ENCODE peak calls at places on chromosomes 1 and 21, in five cellular contexts. L is ovary, T is IMR-90, R is body of pancreas, F is HCT116. Z is an unnamed sample.
A peak's percentile ranks its signal among the peaks of the same experiment; 100 is the strongest.

GRCh38 chr1:23930861-23931471 is 17.8 kb upstream of the CNR2 start:
- DNase-seq in L (no peak), T (peak; percentile 59), R (no peak), F (no peak), Z (peak; percentile 39)

GRCh38 chr1:205680073-205680851 is at the start of gene SLC45A3:
- DNase-seq in L (peak; percentile 65), T (no peak), R (peak; percentile 27), F (no peak), Z (peak; percentile 52)

GRCh38 chr21:45463871-45464270 is 58.9 kb downstream of the COL18A1 start:
- DNase-seq in L (no peak), T (no peak), R (no peak), F (no peak), Z (no peak)

GRCh38 chr1:84855168-84855567 is 37.8 kb downstream of the LPAR3 start:
- DNase-seq in L (no peak), T (peak; percentile 41), R (no peak), F (no peak), Z (no peak)

GRCh38 chr1:41639332-41639936 is 155.0 kb upstream of the EDN2 start:
- DNase-seq in L (no peak), T (peak; percentile 90), R (no peak), F (no peak), Z (no peak)

GRCh38 chr1:214404571-214405213 is 123.7 kb downstream of the SMYD2 start:
- DNase-seq in L (no peak), T (peak; percentile 75), R (no peak), F (peak; percentile 19), Z (no peak)

GRCh38 chr1:156705918-156706646 is 699 bp upstream of the CRABP2 start:
- DNase-seq in L (peak; percentile 67), T (peak; percentile 34), R (peak; percentile 51), F (no peak), Z (peak; percentile 64)

GRCh38 chr1:201737350-201738060 is 91.5 kb upstream of the IPO9 start:
- DNase-seq in L (no peak), T (peak; percentile 92), R (no peak), F (no peak), Z (no peak)

GRCh38 chr1:3306583-3307285 is 147.7 kb upstream of the ARHGEF16 start:
- DNase-seq in L (no peak), T (peak; percentile 72), R (no peak), F (no peak), Z (no peak)

GRCh38 chr1:12549106-12549459 is 68.9 kb downstream of the DHRS3 start:
- DNase-seq in L (peak; percentile 72), T (no peak), R (peak; percentile 41), F (no peak), Z (peak; percentile 68)

GRCh38 chr1:52393174-52393573 is 11.0 kb downstream of the ORC1 start:
- DNase-seq in L (no peak), T (no peak), R (no peak), F (no peak), Z (no peak)

GRCh38 chr1:20446796-20447195 is 39.2 kb downstream of the CAMK2N1 start:
- DNase-seq in L (no peak), T (peak; percentile 66), R (no peak), F (no peak), Z (no peak)

GRCh38 chr1:85374160-85374559 is 90.8 kb downstream of the DDAH1 start:
- DNase-seq in L (no peak), T (peak; percentile 95), R (peak; percentile 27), F (peak; percentile 22), Z (no peak)

GRCh38 chr1:2377751-2378440 is 13.5 kb downstream of the MORN1 start:
- DNase-seq in L (no peak), T (no peak), R (no peak), F (no peak), Z (no peak)

GRCh38 chr1:50697440-50698421 is 262.3 kb downstream of the FAF1 start:
- DNase-seq in L (no peak), T (peak; percentile 62), R (no peak), F (no peak), Z (no peak)

GRCh38 chr1:193660428-193660827 is 474.0 kb upstream of the B3GALT2 start:
- DNase-seq in L (no peak), T (no peak), R (no peak), F (no peak), Z (no peak)

GRCh38 chr1:189513091-189513490 is 964.6 kb downstream of the BRINP3 start:
- DNase-seq in L (no peak), T (no peak), R (no peak), F (no peak), Z (no peak)

GRCh38 chr21:36881223-36881622 is 85.2 kb downstream of the HLCS start:
- DNase-seq in L (no peak), T (peak; percentile 51), R (no peak), F (no peak), Z (no peak)

GRCh38 chr1:94702440-94702810 is 117.7 kb upstream of the SLC44A3 start:
- DNase-seq in L (peak; percentile 85), T (peak; percentile 38), R (peak; percentile 49), F (no peak), Z (no peak)

GRCh38 chr1:109252893-109253802 is 3.8 kb downstream of the CELSR2 start:
- DNase-seq in L (no peak), T (no peak), R (peak; percentile 44), F (no peak), Z (no peak)

GRCh38 chr1:29820401-29820800 is 584.1 kb downstream of the PTPRU start:
- DNase-seq in L (no peak), T (no peak), R (no peak), F (no peak), Z (peak; percentile 5)

GRCh38 chr1:24275510-24275909 is 43.6 kb upstream of the GRHL3 start:
- DNase-seq in L (no peak), T (peak; percentile 42), R (no peak), F (no peak), Z (no peak)

GRCh38 chr1:90562892-90563291 is 154.2 kb downstream of the BARHL2 start:
- DNase-seq in L (no peak), T (no peak), R (no peak), F (no peak), Z (no peak)

DNA sequence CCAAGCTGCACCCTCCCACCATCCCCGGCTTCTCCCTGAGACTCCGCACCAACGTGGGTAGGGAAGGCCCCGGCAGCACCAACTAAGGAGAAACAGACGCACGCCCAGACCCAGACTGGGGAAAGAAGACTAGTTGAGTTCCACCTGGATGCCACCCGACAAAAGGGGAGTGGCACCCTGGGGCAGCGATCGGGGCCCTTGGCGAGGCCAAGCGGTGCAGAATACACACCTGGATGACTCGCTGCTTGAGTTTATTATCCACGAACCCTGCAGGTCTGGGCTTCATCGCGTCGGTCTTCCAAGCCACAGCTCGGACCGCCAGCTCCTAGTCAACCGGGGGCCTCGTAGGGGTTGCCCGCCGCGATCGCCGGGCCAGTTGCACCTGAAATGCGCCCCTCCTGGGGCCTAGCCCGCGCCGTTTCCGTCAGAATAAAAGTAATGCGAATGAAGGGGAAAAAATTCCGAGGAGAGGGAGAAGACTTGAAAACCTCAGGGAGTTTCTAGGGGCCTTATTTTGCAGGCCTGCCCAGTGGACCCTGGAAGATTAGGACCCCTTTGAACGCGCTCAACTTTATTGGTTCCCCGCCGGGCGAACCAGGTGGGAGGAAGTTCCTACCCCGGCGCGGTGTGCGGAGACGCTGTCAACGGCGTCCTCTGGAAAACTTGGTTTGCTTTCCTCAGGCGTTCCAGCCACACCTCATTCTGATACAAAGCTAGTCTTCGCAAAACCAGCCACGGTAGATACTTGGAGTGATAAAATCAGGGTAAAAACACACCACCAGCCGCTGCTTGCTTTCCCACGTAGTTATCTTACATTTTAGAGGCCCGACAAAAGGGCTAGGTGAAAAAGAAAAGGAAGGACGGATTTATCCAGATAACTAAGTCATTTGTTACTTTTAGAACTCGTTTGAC is at the start of gene NVL:
- DNase-seq in L (peak; percentile 81), T (peak; percentile 86), R (peak; percentile 82), F (peak; percentile 86), Z (peak; percentile 81)
- TF ChIP-seq POLR2A in L (no peak), T (peak; percentile 58), R (no peak), F (peak; percentile 15), Z (no peak)

GRCh38 chr1:35591211-35591610 is 18.1 kb downstream of the TFAP2E start:
- DNase-seq in L (no peak), T (no peak), R (no peak), F (no peak), Z (no peak)

GRCh38 chr1:35590476-35591040 is 17.4 kb downstream of the TFAP2E start:
- DNase-seq in L (no peak), T (no peak), R (no peak), F (no peak), Z (no peak)

GRCh38 chr1:35595684-35596083 is 22.6 kb downstream of the TFAP2E start:
- DNase-seq in L (no peak), T (no peak), R (no peak), F (no peak), Z (no peak)

GRCh38 chr1:35594005-35594760 is 21.1 kb downstream of the TFAP2E start:
- DNase-seq in L (no peak), T (no peak), R (no peak), F (no peak), Z (no peak)

GRCh38 chr1:35592991-35593769 is 20.1 kb downstream of the TFAP2E start:
- DNase-seq in L (no peak), T (no peak), R (no peak), F (no peak), Z (no peak)
- H3K4me3 ChIP-seq in L (no peak overlapping the region), T (no peak overlapping the region), R (no peak overlapping the region), F (no peak overlapping the region), Z (no peak overlapping the region)

DNA sequence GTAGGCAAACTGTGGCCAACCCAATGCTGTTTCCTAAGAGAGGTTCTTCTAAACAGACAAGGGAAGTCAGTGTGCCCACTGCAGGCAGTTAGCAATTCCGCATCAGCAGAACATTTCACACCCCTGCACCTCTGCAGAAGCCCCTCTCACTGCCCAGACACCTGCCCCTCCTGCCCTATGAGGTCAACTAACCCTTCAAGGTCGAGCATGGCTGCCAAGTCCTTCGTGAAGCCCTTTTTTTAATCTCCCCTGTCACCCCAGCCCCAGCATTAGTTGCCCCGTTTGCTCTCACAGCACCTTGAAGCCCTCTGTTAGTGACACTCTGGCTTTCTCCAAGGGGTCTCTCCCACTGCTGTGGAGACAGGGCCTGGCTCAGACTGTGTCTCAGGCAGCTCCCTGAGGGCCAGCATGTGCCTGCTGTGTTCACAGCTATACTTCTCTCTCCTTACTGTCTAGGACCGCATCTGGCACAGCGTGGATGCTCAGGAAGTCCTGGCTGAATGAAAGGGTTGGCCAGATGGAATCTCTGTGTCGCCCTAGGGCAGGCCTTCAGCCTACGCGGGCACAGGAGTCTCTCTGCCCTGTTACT is 20.0 kb downstream of the SLC2A1 start:
- DNase-seq in L (no peak), T (no peak), R (no peak), F (no peak), Z (peak; percentile 41)
- H3K4me1 ChIP-seq in L (peaks cover 13% of the 10 kb centered on the region), T (peaks cover 65% of the 10 kb centered on the region), R (peaks cover 52% of the 10 kb centered on the region), F (peaks cover 92% of the 10 kb centered on the region), Z (peaks cover 70% of the 10 kb centered on the region)

DNA sequence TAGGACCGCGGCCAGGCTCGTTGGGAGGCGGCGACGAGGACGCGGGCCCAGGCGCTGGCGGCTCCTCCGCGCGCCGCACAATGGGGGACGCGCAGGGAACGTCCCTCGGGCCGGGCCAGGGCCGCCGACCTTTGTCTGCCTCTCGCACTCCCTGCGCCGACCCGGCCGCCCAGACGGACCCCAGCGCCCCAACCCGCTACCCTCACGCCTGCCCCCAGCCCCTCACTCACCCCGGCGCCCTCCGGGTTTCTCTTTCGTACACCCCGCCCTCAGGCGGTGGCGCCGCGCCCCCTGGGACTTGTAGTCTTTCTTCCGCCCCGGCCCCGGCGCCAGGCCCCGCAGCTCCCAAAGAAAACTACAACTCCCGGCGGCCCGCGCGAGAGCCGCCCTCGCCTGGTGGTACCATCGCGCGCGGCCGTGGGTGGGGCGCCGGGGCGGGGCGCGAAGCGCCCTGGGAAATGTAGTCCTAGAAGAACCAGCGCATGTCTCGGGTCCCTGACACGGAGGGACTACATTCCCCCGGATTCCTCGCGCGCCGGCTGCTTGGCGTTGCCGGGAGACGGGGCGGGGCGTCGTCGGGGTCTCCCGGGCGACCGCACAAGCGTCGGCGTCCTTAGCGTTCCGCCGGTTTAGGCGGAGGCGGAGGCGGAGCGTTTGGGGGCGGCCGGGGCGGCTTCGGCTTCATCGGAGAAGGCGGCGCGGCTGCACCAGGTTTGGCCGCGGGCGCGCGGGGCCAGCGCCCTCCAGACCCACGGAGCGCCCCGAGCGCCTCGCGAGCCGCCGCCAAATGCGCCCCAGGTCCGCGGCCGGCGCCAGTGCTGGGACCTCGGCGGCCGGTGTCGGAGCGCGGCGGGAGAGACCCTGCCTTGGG is at the start of gene C1orf159:
- DNase-seq in L (peak; percentile 98), T (peak; percentile 95), R (peak; percentile 99), F (peak; percentile 94), Z (peak; percentile 100)
- TF ChIP-seq POLR2A in L (no peak), T (no peak), R (no peak), F (no peak), Z (no peak)

Z was measured in Peyer's patch.